ENCODE peak calls at places on chromosome 3, in six cellular contexts. One of them, this sample, is unnamed.

GRCh38 chr3:120705851-120706582 is 24.0 kb upstream of the HGD start:
- DNase-seq in endothelial cell of umbilical vein: no peak
- DNase-seq in CD8-positive, alpha-beta T cell: no peak
- DNase-seq in uterus: no peak
- DNase-seq in H9: no peak
- DNase-seq in left ventricle myocardium inferior: no peak
- DNase-seq in this sample: no peak

GRCh38 chr3:153026026-153026425 is 136.0 kb upstream of the RAP2B start:
- DNase-seq in left ventricle myocardium inferior: no peak
- DNase-seq in uterus: no peak
- DNase-seq in H9: no peak
- DNase-seq in endothelial cell of umbilical vein: peak; percentile 53
- DNase-seq in CD8-positive, alpha-beta T cell: no peak
- DNase-seq in this sample: no peak

GRCh38 chr3:188049890-188050530 is 103.9 kb upstream of the LPP start:
- DNase-seq in endothelial cell of umbilical vein: no peak
- DNase-seq in left ventricle myocardium inferior: no peak
- DNase-seq in CD8-positive, alpha-beta T cell: peak; percentile 21
- DNase-seq in H9: no peak
- DNase-seq in uterus: no peak
- DNase-seq in this sample: no peak

GRCh38 chr3:58175429-58176184 is 35.2 kb downstream of the DNASE1L3 start:
- DNase-seq in endothelial cell of umbilical vein: peak; percentile 74
- DNase-seq in uterus: no peak
- DNase-seq in H9: no peak
- DNase-seq in left ventricle myocardium inferior: no peak
- DNase-seq in CD8-positive, alpha-beta T cell: no peak
- DNase-seq in this sample: no peak

GRCh38 chr3:47301456-47301855 is 18.7 kb downstream of the KLHL18 start:
- DNase-seq in CD8-positive, alpha-beta T cell: no peak
- DNase-seq in endothelial cell of umbilical vein: no peak
- DNase-seq in uterus: no peak
- DNase-seq in H9: no peak
- DNase-seq in left ventricle myocardium inferior: no peak
- DNase-seq in this sample: no peak

GRCh38 chr3:14806641-14807263 is 12.0 kb upstream of the FGD5 start:
- DNase-seq in CD8-positive, alpha-beta T cell: no peak
- DNase-seq in endothelial cell of umbilical vein: peak; percentile 92
- DNase-seq in uterus: no peak
- DNase-seq in left ventricle myocardium inferior: no peak
- DNase-seq in H9: no peak
- DNase-seq in this sample: no peak

GRCh38 chr3:111998661-111999641 is at the start of gene TAGLN3:
- DNase-seq in left ventricle myocardium inferior: no peak
- DNase-seq in CD8-positive, alpha-beta T cell: no peak
- DNase-seq in H9: peak; percentile 68
- DNase-seq in endothelial cell of umbilical vein: peak; percentile 20
- DNase-seq in uterus: no peak
- DNase-seq in this sample: no peak

GRCh38 chr3:172167892-172168648 is 128.7 kb downstream of the FNDC3B start:
- DNase-seq in H9: no peak
- DNase-seq in CD8-positive, alpha-beta T cell: no peak
- DNase-seq in uterus: no peak
- DNase-seq in left ventricle myocardium inferior: no peak
- DNase-seq in endothelial cell of umbilical vein: no peak
- DNase-seq in this sample: no peak

GRCh38 chr3:120449701-120450216 is 1.0 kb downstream of the FSTL1 start:
- DNase-seq in H9: no peak
- DNase-seq in CD8-positive, alpha-beta T cell: no peak
- DNase-seq in endothelial cell of umbilical vein: peak; percentile 59
- DNase-seq in left ventricle myocardium inferior: no peak
- DNase-seq in uterus: no peak
- DNase-seq in this sample: no peak

GRCh38 chr3:184727357-184728060 is 15.6 kb upstream of the MAGEF1 start:
- DNase-seq in endothelial cell of umbilical vein: peak; percentile 65
- DNase-seq in uterus: peak; percentile 70
- DNase-seq in CD8-positive, alpha-beta T cell: peak; percentile 17
- DNase-seq in left ventricle myocardium inferior: peak; percentile 28
- DNase-seq in H9: peak; percentile 88
- DNase-seq in this sample: no peak

GRCh38 chr3:150736903-150737832 is 25.8 kb downstream of the SIAH2 start:
- DNase-seq in uterus: no peak
- DNase-seq in endothelial cell of umbilical vein: no peak
- DNase-seq in left ventricle myocardium inferior: no peak
- DNase-seq in H9: no peak
- DNase-seq in CD8-positive, alpha-beta T cell: no peak
- DNase-seq in this sample: no peak

GRCh38 chr3:45272828-45273470 is 46.9 kb upstream of the TMEM158 start:
- DNase-seq in endothelial cell of umbilical vein: no peak
- DNase-seq in left ventricle myocardium inferior: no peak
- DNase-seq in CD8-positive, alpha-beta T cell: no peak
- DNase-seq in uterus: no peak
- DNase-seq in H9: no peak
- DNase-seq in this sample: no peak

GRCh38 chr3:139642981-139643380 is 34.8 kb downstream of the NMNAT3 start:
- DNase-seq in CD8-positive, alpha-beta T cell: no peak
- DNase-seq in H9: no peak
- DNase-seq in endothelial cell of umbilical vein: no peak
- DNase-seq in left ventricle myocardium inferior: no peak
- DNase-seq in uterus: no peak
- DNase-seq in this sample: no peak

GRCh38 chr3:127716334-127716733 is 43.6 kb downstream of the ABTB1 start:
- DNase-seq in CD8-positive, alpha-beta T cell: no peak
- DNase-seq in endothelial cell of umbilical vein: no peak
- DNase-seq in H9: no peak
- DNase-seq in uterus: no peak
- DNase-seq in left ventricle myocardium inferior: no peak
- DNase-seq in this sample: no peak

GRCh38 chr3:6697722-6698121 is 163.2 kb upstream of the GRM7 start:
- DNase-seq in endothelial cell of umbilical vein: no peak
- DNase-seq in uterus: no peak
- DNase-seq in H9: no peak
- DNase-seq in CD8-positive, alpha-beta T cell: no peak
- DNase-seq in left ventricle myocardium inferior: no peak
- DNase-seq in this sample: no peak
- H3K27ac ChIP-seq in endothelial cell of umbilical vein: no peak overlapping the region
- H3K27ac ChIP-seq in uterus: no peak overlapping the region
- H3K27ac ChIP-seq in H9: no peak overlapping the region
- H3K27ac ChIP-seq in CD8-positive, alpha-beta T cell: no peak overlapping the region
- H3K27ac ChIP-seq in left ventricle myocardium inferior: no peak overlapping the region
- H3K27ac ChIP-seq in this sample: no peak overlapping the region

DNA sequence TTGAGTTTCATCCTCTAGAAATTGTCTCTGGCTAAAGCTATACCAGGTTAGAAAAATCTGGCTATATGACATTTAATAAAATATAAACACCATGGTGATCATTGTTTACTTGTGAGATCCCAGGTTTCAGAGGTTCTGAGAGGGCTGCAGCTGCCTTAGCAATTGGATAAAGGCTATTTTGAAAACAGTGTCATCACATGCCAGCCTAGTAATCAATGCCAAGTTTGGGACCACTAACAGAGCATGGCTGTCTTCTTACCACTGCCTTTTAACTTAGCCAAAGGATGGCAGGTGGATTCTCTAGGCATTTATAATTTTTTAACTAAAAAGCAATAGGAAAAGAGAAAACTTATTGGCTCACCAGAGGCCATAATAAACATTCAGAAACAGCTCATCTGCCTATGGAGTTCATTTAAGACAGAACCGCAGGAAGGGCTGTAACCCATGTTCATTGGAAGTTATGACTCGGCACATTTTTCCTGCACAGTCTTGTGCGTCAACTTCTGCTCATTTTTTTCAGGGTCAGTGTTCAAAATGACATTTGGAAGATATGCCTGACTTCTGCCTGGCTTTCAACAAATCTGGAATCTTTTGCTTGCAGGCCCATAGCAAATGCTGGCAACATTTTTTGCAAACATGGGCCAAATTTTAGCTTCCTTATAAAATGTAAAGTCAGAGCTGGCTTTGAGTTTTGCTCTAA is 476.0 kb upstream of the TBL1XR1 start:
- DNase-seq in endothelial cell of umbilical vein: peak; percentile 43
- DNase-seq in CD8-positive, alpha-beta T cell: no peak
- DNase-seq in left ventricle myocardium inferior: no peak
- DNase-seq in H9: no peak
- DNase-seq in uterus: no peak
- DNase-seq in this sample: no peak
- H3K9me3 ChIP-seq in endothelial cell of umbilical vein: no peaks in the 10 kb centered on the region
- H3K9me3 ChIP-seq in CD8-positive, alpha-beta T cell: no peaks in the 10 kb centered on the region
- H3K9me3 ChIP-seq in left ventricle myocardium inferior: no peaks in the 10 kb centered on the region
- H3K9me3 ChIP-seq in H9: no peaks in the 10 kb centered on the region
- H3K9me3 ChIP-seq in uterus: no peaks in the 10 kb centered on the region
- H3K9me3 ChIP-seq in this sample: no peaks in the 10 kb centered on the region

GRCh38 chr3:66485291-66485968 is 15.4 kb downstream of the LRIG1 start:
- DNase-seq in CD8-positive, alpha-beta T cell: no peak
- DNase-seq in uterus: no peak
- DNase-seq in endothelial cell of umbilical vein: no peak
- DNase-seq in H9: no peak
- DNase-seq in left ventricle myocardium inferior: no peak
- DNase-seq in this sample: no peak
- H3K4me1 ChIP-seq in CD8-positive, alpha-beta T cell: peaks cover 33% of the 10 kb centered on the region
- H3K4me1 ChIP-seq in uterus: peaks cover 16% of the 10 kb centered on the region
- H3K4me1 ChIP-seq in endothelial cell of umbilical vein: peaks cover 39% of the 10 kb centered on the region
- H3K4me1 ChIP-seq in H9: peaks cover 45% of the 10 kb centered on the region
- H3K4me1 ChIP-seq in left ventricle myocardium inferior: peaks cover 89% of the 10 kb centered on the region
- H3K4me1 ChIP-seq in this sample: peaks cover 64% of the 10 kb centered on the region

DNA sequence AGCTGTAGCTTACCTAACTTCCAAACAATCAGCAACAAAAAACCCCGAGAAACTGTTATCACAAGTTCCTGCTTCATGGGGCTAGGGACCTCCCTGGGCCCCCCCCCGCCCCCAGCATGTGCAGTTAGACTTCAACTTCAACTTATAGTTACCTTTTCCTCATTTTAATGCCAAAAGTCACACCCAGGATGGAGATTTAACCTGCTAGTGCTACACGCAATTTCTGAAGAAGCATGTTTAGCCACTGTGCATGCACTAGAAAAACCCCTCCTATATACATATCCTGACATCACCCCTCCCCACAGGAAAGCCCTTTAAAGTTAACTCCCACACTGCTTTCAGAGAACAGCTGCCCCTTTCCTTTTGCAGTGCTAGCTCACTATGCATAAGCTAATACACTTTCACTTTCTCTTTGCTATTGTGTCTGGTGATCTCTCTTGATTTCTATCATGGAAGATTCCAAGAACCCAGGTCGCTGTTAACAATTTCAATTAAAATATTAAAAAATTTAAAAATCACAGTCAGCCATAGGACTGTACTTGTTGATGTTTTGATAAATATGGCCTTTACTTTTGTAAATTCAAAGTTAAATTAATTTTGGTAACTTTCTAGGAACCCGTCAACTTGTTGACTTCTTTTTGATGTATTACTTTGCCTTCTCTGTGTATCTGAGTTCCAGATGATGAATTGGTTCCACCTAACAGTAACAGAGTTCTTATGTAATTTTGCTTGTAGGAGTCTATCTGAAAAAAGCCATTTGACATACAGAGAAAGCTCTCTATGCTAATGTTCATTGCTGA is 75.2 kb upstream of the ACAD9 start:
- DNase-seq in left ventricle myocardium inferior: no peak
- DNase-seq in uterus: no peak
- DNase-seq in CD8-positive, alpha-beta T cell: peak; percentile 34
- DNase-seq in endothelial cell of umbilical vein: peak; percentile 80
- DNase-seq in H9: no peak
- DNase-seq in this sample: no peak
- H3K27ac ChIP-seq in left ventricle myocardium inferior: peak overlapping the region; percentile 89
- H3K27ac ChIP-seq in uterus: peak overlapping the region; percentile 73
- H3K27ac ChIP-seq in CD8-positive, alpha-beta T cell: peak overlapping the region; percentile 66
- H3K27ac ChIP-seq in endothelial cell of umbilical vein: peak overlapping the region; percentile 62
- H3K27ac ChIP-seq in H9: no peak overlapping the region
- H3K27ac ChIP-seq in this sample: peak overlapping the region; percentile 9